ENCODE peak calls at places on chromosomes 4 and X, in four cellular contexts. C is astrocyte, Y is GM12878, F is AG04450. E is an unnamed sample.

GRCh38 chr4:92451792-92452191 is 148.0 kb downstream of the GRID2 start:
- DNase-seq in Y (no peak), F (no peak), C (no peak), E (peak)

GRCh38 chrX:136880003-136880451 is 498 bp downstream of the RBMX start:
- DNase-seq in Y (no peak), C (no peak), F (no peak), E (no peak)

GRCh38 chr4:150942539-150942938 is 72.5 kb downstream of the LRBA start:
- DNase-seq in C (peak), F (no peak), Y (no peak), E (no peak)

GRCh38 chr4:95508421-95508820 is 40.4 kb downstream of the UNC5C start:
- DNase-seq in C (peak), Y (no peak), F (no peak), E (no peak)

GRCh38 chr4:57342406-57342805 is 232.2 kb upstream of the IGFBP7 start:
- DNase-seq in C (peak), Y (no peak), F (no peak), E (peak)

GRCh38 chr4:77911842-77912450 is 49.3 kb downstream of the MRPL1 start:
- DNase-seq in Y (peak), F (no peak), C (no peak), E (no peak)

GRCh38 chr4:72283357-72283756 is 251.6 kb downstream of the NPFFR2 start:
- DNase-seq in C (no peak), F (no peak), Y (no peak), E (no peak)

GRCh38 chrX:15314472-15314871 is 968 bp downstream of the ASB11 start:
- DNase-seq in F (no peak), C (no peak), Y (no peak), E (no peak)

GRCh38 chrX:84336646-84337045 is 148.6 kb upstream of the RPS6KA6 start:
- DNase-seq in Y (no peak), F (no peak), C (peak), E (no peak)

GRCh38 chrX:47174846-47175587 is 18.6 kb upstream of the UBA1 start:
- DNase-seq in C (no peak), Y (no peak), F (no peak), E (no peak)

GRCh38 chr4:189941005-189941450 is 356 bp downstream of the FRG1 start:
- DNase-seq in F (no peak), Y (no peak), C (no peak), E (no peak)

GRCh38 chrX:120560405-120560841 is 339 bp downstream of the CUL4B start:
- DNase-seq in F (no peak), Y (no peak), C (peak), E (no peak)

GRCh38 chr4:132642196-132642817 is 506.8 kb upstream of the PCDH10 start:
- DNase-seq in C (peak), F (peak), Y (peak), E (peak)

GRCh38 chr4:11301075-11301660 is 127.5 kb downstream of the HS3ST1 start:
- DNase-seq in F (no peak), C (no peak), Y (no peak), E (no peak)

GRCh38 chr4:30719363-30720020 is 677 bp upstream of the PCDH7 start:
- DNase-seq in C (peak), F (no peak), Y (no peak), E (no peak)

GRCh38 chr4:8727131-8727530 is 134.6 kb downstream of the CPZ start:
- DNase-seq in F (no peak), C (no peak), Y (no peak), E (no peak)

GRCh38 chr4:68373513-68373912 is 23.6 kb upstream of the YTHDC1 start:
- DNase-seq in F (no peak), C (peak), Y (no peak), E (peak)

GRCh38 chrX:43741843-43742573 is 85.9 kb downstream of the MAOA start:
- DNase-seq in F (no peak), Y (no peak), C (peak), E (no peak)

GRCh38 chrX:74248889-74249288 is 55.1 kb upstream of the ZCCHC13 start:
- DNase-seq in C (no peak), F (no peak), Y (no peak), E (no peak)

GRCh38 chr4:2352729-2353221 is 65.7 kb downstream of the ZFYVE28 start:
- DNase-seq in Y (no peak), C (no peak), F (no peak), E (no peak)

GRCh38 chr4:186669159-186669720 is 54.4 kb downstream of the FAT1 start:
- DNase-seq in Y (no peak), F (peak), C (peak), E (peak)

GRCh38 chrX:2701600-2701999 is 10.5 kb downstream of the CD99 start:
- DNase-seq in F (no peak), C (no peak), Y (peak), E (no peak)

GRCh38 chr4:41177016-41177415 is 37.3 kb downstream of the APBB2 start:
- DNase-seq in Y (no peak), C (peak), F (no peak), E (no peak)

GRCh38 chr4:54661686-54662085 is 3.9 kb downstream of the KIT start:
- DNase-seq in F (no peak), Y (no peak), C (peak), E (no peak)

GRCh38 chrX:120456973-120457372 is 12.1 kb downstream of the LAMP2 start:
- DNase-seq in Y (no peak), C (peak), F (no peak), E (no peak)

GRCh38 chr4:47390438-47391125 is 72.9 kb downstream of the COMMD8 start:
- DNase-seq in F (no peak), Y (no peak), C (no peak), E (no peak)

GRCh38 chrX:132833373-132833772 is 125.1 kb downstream of the HS6ST2 start:
- DNase-seq in Y (no peak), F (no peak), C (no peak), E (no peak)

GRCh38 chrX:129144172-129145038 is 378.9 kb downstream of the SMARCA1 start:
- DNase-seq in C (peak), F (no peak), Y (no peak), E (no peak)

GRCh38 chr4:17961249-17961648 is 60.3 kb downstream of the LCORL start:
- DNase-seq in Y (no peak), F (no peak), C (no peak), E (no peak)

GRCh38 chrX:11040405-11040804 is 70.7 kb upstream of the HCCS start:
- DNase-seq in C (no peak), F (no peak), Y (no peak), E (no peak)

GRCh38 chrX:120664081-120664480 is 34.2 kb upstream of the C1GALT1C1 start:
- DNase-seq in Y (no peak), F (no peak), C (no peak), E (no peak)

GRCh38 chr4:53620956-53621355 is 29.7 kb upstream of the LNX1 start:
- DNase-seq in Y (no peak), C (no peak), F (no peak), E (no peak)

GRCh38 chr4:73142995-73143547 is 73.6 kb upstream of the COX18 start:
- DNase-seq in F (no peak), Y (no peak), C (no peak), E (no peak)

GRCh38 chrX:39828971-39829370 is 268.8 kb downstream of the BCOR start:
- DNase-seq in F (no peak), C (no peak), Y (no peak), E (no peak)

GRCh38 chr4:14196141-14196540 is 568.6 kb upstream of the BOD1L1 start:
- DNase-seq in Y (no peak), F (peak), C (peak), E (peak)

GRCh38 chr4:174260099-174260498 is 23.4 kb downstream of the FBXO8 start:
- DNase-seq in Y (no peak), C (peak), F (peak), E (peak)

GRCh38 chr4:120853101-120853940 is 69.2 kb downstream of the PRDM5 start:
- DNase-seq in Y (no peak), C (peak), F (no peak), E (no peak)

GRCh38 chr4:102869569-102870227 is 906 bp downstream of the CISD2 start:
- DNase-seq in F (no peak), C (no peak), Y (no peak), E (peak)

GRCh38 chr4:183390374-183390773 is 54.1 kb upstream of the CDKN2AIP start:
- DNase-seq in F (no peak), C (no peak), Y (no peak), E (no peak)
- TF ChIP-seq CTCF in F (no peak), C (no peak), Y (no peak), E (no peak)

GRCh38 chrX:1521459-1521956 is 15.5 kb downstream of the P2RY8 start:
- DNase-seq in F (no peak), C (no peak), Y (peak), E (no peak)
- H3K4me3 ChIP-seq in F (no peak), C (no peak), Y (peak), E (no peak)

GRCh38 chr4:85512446-85513205 is 37.7 kb downstream of the ARHGAP24 start:
- DNase-seq in F (no peak), C (no peak), Y (no peak), E (no peak)
- TF ChIP-seq CTCF in F (no peak), C (no peak), Y (no peak), E (no peak)

GRCh38 chr4:110793890-110794588 is 171.2 kb upstream of the PITX2 start:
- DNase-seq in F (no peak), Y (no peak), C (no peak), E (no peak)
- H3K4me3 ChIP-seq in F (no peak), Y (no peak), C (no peak), E (no peak)

DNA sequence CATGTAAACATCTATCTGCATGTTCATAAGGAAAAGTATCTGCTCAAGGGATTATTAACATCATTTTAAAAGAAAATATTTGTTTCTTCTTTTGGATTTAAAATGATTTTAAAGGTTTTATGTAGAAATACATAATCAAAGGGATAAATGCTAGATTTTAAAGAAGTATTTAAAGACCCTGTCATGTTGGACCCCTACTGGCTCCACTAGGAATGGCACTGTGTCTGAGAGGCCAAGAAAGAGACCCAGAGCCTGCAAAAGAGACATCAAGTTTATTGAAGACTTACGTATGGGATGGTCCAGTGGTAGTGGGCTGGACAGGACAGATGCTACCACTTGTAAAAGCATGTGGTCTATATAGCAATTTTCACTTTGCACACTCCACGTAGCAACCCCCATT is 78.7 kb upstream of the PCDH18 start:
- DNase-seq in C (no peak), Y (no peak), F (no peak), E (no peak)
- TF ChIP-seq CTCF in C (peak), Y (peak), F (peak), E (peak)

DNA sequence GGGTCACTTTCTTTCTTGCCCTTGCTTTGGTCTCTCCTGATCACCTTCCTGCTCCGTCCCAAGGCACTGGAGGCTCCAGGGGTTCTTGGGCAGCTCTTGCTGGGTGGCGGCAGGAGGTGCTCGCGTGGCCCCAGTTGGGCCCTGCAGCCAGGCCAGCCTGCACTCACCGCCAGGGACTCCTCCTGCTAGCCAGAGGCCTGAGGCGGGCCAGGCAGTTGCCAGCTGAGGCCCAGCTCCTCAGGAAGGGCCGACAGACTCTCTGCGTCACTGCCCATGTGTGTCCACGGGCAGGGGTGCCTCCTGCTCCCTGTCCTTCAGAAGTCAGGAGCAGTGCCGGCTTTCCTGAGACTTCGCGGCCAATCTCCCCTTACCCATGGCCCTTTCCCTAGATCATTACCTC is 9.3 kb downstream of the SUV39H1 start:
- DNase-seq in C (no peak), F (no peak), Y (no peak), E (no peak)
- H3K4me3 ChIP-seq in C (no peak), F (no peak), Y (no peak), E (no peak)

DNA sequence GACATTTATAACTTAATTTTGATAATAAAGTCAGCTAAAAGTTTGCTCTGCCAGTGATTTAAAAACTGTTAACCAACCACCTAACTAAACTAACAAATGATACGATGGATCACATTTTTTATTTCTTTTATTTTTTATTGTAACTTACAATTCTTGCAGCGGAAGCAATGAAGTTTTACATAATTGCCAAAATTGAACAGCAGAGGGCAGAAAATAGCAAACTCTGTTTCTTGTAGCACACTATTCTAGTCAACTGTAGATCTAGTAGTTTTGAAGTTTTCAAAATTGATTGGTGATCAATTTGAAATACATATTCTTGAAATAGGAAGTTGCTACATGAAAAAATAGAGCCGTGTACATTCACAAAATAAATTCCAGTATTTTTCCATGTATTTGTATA is 2.8 kb upstream of the GRIA2 start:
- DNase-seq in C (peak), Y (no peak), F (no peak), E (no peak)
- TF ChIP-seq CTCF in C (peak), Y (peak), F (peak), E (peak)

GRCh38 chr4:664713-665231 is 9.3 kb downstream of the ATP5ME start:
- DNase-seq in C (no peak), Y (no peak), F (no peak), E (no peak)

GRCh38 chr4:661231-661630 is 12.8 kb downstream of the ATP5ME start:
- DNase-seq in F (no peak), Y (no peak), C (no peak), E (no peak)

GRCh38 chr4:661856-662761 is 12.0 kb downstream of the ATP5ME start:
- DNase-seq in Y (no peak), C (no peak), F (no peak), E (no peak)

GRCh38 chr4:663438-664428 is 10.3 kb downstream of the ATP5ME start:
- DNase-seq in C (no peak), F (no peak), Y (no peak), E (no peak)

DNA sequence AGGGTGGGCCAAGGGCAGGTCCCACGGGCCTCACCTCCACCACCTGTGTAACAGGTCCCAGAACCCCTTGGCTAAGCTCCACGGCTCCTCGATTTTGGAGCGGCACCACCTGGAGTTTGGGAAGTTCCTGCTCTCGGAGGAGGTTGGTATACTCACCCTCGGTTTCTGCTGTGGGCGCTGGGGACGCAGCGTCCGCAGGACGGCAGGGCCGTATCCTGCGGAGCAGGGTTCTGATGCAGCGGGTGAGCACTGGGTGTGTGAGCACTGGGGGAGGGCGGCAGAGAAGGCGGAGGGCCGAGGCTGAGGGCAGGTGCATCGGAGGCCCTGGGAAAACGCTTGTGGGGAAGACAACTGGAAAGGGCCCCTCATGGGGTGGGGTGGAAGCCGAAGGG is 11.0 kb downstream of the ATP5ME start:
- DNase-seq in C (no peak), Y (no peak), F (no peak), E (no peak)
- H3K4me3 ChIP-seq in C (peak), Y (peak), F (peak), E (peak)

DNA sequence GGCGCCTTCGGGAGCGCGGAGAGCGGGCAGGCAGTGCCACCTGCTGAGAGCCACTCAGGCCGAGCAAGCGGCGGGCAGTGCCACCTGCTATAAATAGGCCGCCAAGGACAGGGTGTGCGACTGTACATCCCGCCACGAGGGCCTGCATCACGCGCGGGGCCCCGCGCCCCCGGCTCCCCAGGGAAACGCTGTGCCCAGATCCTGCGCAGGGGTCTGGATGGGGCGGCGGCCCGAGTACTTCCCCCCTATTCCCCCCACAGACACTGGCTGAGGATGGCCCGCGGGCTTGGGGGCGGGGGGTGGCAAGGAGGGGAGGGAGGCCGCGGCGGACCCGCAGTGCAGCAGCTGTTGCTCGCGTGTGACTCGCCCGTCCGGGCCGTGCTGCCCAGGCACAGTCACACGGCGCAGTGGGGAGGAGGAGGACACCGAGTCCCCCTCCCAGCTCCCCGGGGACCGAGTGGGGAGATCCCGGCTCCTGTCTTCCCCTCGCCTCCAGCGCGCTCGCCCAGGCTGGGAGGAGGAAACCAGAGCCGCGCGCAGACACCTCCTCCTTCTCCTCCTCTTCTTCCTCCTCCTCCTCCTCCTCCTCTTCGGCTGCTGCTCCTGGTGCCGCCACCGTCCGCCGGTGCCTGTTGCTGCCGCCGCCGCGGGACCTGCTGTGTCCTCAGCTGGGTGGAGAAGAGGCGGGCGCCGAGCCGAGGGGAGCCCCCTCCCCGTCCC is at the start of gene TBC1D1:
- DNase-seq in C (no peak), Y (no peak), F (no peak), E (no peak)
- TF ChIP-seq CTCF in C (no peak), Y (peak), F (no peak), E (peak)

E was measured in retinal pigment epithelial cell.